ENCODE peak calls at places on chromosome 17, in six cellular contexts. O, M, D, B, G and C are unnamed samples.

GRCh38 chr17:1485748-1486376 is 6.6 kb downstream of the MYO1C start:
- DNase-seq in O (no peak), M (no peak), D (no peak), B (no peak), G (peak), C (peak)

GRCh38 chr17:35460354-35460851 is 11.8 kb upstream of the SLFN13 start:
- DNase-seq in O (peak), M (peak), D (peak), B (no peak), G (peak), C (no peak)

GRCh38 chr17:2076461-2076984 is 21.6 kb downstream of the HIC1 start:
- DNase-seq in O (no peak), M (no peak), D (no peak), B (no peak), G (no peak), C (no peak)

GRCh38 chr17:4537451-4538235 is 17.5 kb downstream of the MYBBP1A start:
- DNase-seq in O (no peak), M (no peak), D (no peak), B (no peak), G (no peak), C (no peak)

GRCh38 chr17:40791808-40792436 is 7.8 kb downstream of the KRT28 start:
- DNase-seq in O (no peak), M (peak), D (no peak), B (no peak), G (peak), C (peak)

GRCh38 chr17:81960130-81960958 is 643 bp downstream of the NOTUM start:
- DNase-seq in O (no peak), M (no peak), D (no peak), B (no peak), G (no peak), C (no peak)

GRCh38 chr17:70258465-70258864 is 89.1 kb downstream of the KCNJ2 start:
- DNase-seq in O (no peak), M (no peak), D (no peak), B (no peak), G (no peak), C (no peak)

GRCh38 chr17:55446581-55447205 is 25.1 kb upstream of the MMD start:
- DNase-seq in O (no peak), M (no peak), D (no peak), B (no peak), G (no peak), C (no peak)

GRCh38 chr17:66330646-66331037 is 28.2 kb downstream of the PRKCA start:
- DNase-seq in O (no peak), M (no peak), D (no peak), B (no peak), G (no peak), C (no peak)

GRCh38 chr17:73829676-73830280 is 185.5 kb upstream of the SDK2 start:
- DNase-seq in O (no peak), M (no peak), D (no peak), B (no peak), G (no peak), C (no peak)

GRCh38 chr17:29619251-29619650 is 3.5 kb downstream of the CORO6 start:
- DNase-seq in O (no peak), M (no peak), D (no peak), B (no peak), G (peak), C (no peak)

GRCh38 chr17:63444457-63444856 is 1.6 kb downstream of the CYB561 start:
- DNase-seq in O (no peak), M (no peak), D (no peak), B (no peak), G (no peak), C (no peak)

GRCh38 chr17:20234266-20234665 is 225.1 kb downstream of the SPECC1 start:
- DNase-seq in O (no peak), M (no peak), D (no peak), B (no peak), G (no peak), C (no peak)

GRCh38 chr17:39547713-39548478 is 59.8 kb downstream of the NEUROD2 start:
- DNase-seq in O (no peak), M (peak), D (no peak), B (no peak), G (peak), C (peak)

GRCh38 chr17:75091855-75092327 is 4.1 kb downstream of the SLC16A5 start:
- DNase-seq in O (no peak), M (no peak), D (no peak), B (no peak), G (no peak), C (no peak)

GRCh38 chr17:67496286-67496685 is 119.2 kb downstream of the PITPNC1 start:
- DNase-seq in O (no peak), M (no peak), D (no peak), B (peak), G (no peak), C (no peak)

GRCh38 chr17:77247048-77247541 is 106.3 kb downstream of the SEC14L1 start:
- DNase-seq in O (no peak), M (peak), D (no peak), B (no peak), G (no peak), C (peak)

GRCh38 chr17:561118-561517 is 153.5 kb downstream of the VPS53 start:
- DNase-seq in O (no peak), M (no peak), D (no peak), B (peak), G (peak), C (no peak)

GRCh38 chr17:12068946-12069345 is 48.3 kb downstream of the MAP2K4 start:
- DNase-seq in O (no peak), M (no peak), D (no peak), B (no peak), G (no peak), C (no peak)

GRCh38 chr17:50470451-50470850 is 1.8 kb upstream of the CHAD start:
- DNase-seq in O (no peak), M (no peak), D (no peak), B (no peak), G (no peak), C (no peak)

GRCh38 chr17:79820959-79821330 is 18.3 kb downstream of the CBX4 start:
- DNase-seq in O (no peak), M (no peak), D (no peak), B (no peak), G (no peak), C (no peak)

GRCh38 chr17:75218121-75218520 is 12.6 kb downstream of the NUP85 start:
- DNase-seq in O (no peak), M (no peak), D (no peak), B (no peak), G (no peak), C (no peak)

GRCh38 chr17:4072487-4073157 is 70.2 kb downstream of the ZZEF1 start:
- DNase-seq in O (no peak), M (no peak), D (no peak), B (no peak), G (peak), C (peak)

GRCh38 chr17:66302761-66303626 is 581 bp downstream of the PRKCA start:
- DNase-seq in O (peak), M (no peak), D (no peak), B (no peak), G (peak), C (peak)

GRCh38 chr17:45230787-45231480 is 9.2 kb downstream of the FMNL1 start:
- DNase-seq in O (no peak), M (no peak), D (no peak), B (no peak), G (peak), C (no peak)

GRCh38 chr17:82966415-82966814 is 113.0 kb upstream of the METRNL start:
- DNase-seq in O (no peak), M (no peak), D (no peak), B (no peak), G (no peak), C (no peak)

GRCh38 chr17:4266550-4266949 is 2.8 kb upstream of the ANKFY1 start:
- DNase-seq in O (no peak), M (no peak), D (no peak), B (no peak), G (peak), C (no peak)

GRCh38 chr17:6381526-6382135 is 53.3 kb downstream of the AIPL1 start:
- DNase-seq in O (no peak), M (no peak), D (no peak), B (no peak), G (no peak), C (no peak)

GRCh38 chr17:49546546-49547535 is 28.8 kb upstream of the NXPH3 start:
- DNase-seq in O (no peak), M (no peak), D (no peak), B (no peak), G (no peak), C (no peak)

GRCh38 chr17:73803867-73804539 is 159.8 kb upstream of the SDK2 start:
- DNase-seq in O (no peak), M (no peak), D (no peak), B (no peak), G (no peak), C (no peak)